ENCODE peak calls at places on chromosomes 7 and 10, in nine cellular contexts. G, E, U, J, F, Q, M, L and Z are unnamed samples.

GRCh38 chr7:20786779-20787651 is at the start of gene SP8:
- DNase-seq in G (no peak), E (no peak), U (no peak), J (peak; percentile 76), F (no peak), Q (no peak), M (no peak), L (no peak), Z (peak; percentile 69)

GRCh38 chr10:31644931-31645633 is 283.5 kb downstream of the ARHGAP12 start:
- DNase-seq in G (no peak), E (no peak), U (no peak), J (no peak), F (no peak), Q (no peak), M (no peak), L (no peak), Z (no peak)

GRCh38 chr10:6542999-6543430 is 37.1 kb downstream of the PRKCQ start:
- DNase-seq in G (peak; percentile 79), E (no peak), U (no peak), J (no peak), F (no peak), Q (no peak), M (no peak), L (no peak), Z (no peak)

GRCh38 chr10:70678757-70679489 is 6.6 kb downstream of the ADAMTS14 start:
- DNase-seq in G (no peak), E (no peak), U (no peak), J (no peak), F (no peak), Q (no peak), M (no peak), L (no peak), Z (no peak)

GRCh38 chr10:91104185-91105041 is 116.0 kb upstream of the PCGF5 start:
- DNase-seq in G (no peak), E (no peak), U (no peak), J (no peak), F (no peak), Q (no peak), M (no peak), L (no peak), Z (no peak)

GRCh38 chr10:2733278-2733963 is 333.9 kb upstream of the PFKP start:
- DNase-seq in G (no peak), E (no peak), U (no peak), J (no peak), F (no peak), Q (no peak), M (no peak), L (no peak), Z (no peak)

GRCh38 chr10:13658864-13659685 is 72.3 kb downstream of the PRPF18 start:
- DNase-seq in G (no peak), E (peak; percentile 70), U (no peak), J (peak; percentile 87), F (peak; percentile 80), Q (no peak), M (peak; percentile 68), L (no peak), Z (no peak)

GRCh38 chr7:41599760-41600159 is 103.1 kb downstream of the INHBA start:
- DNase-seq in G (no peak), E (no peak), U (no peak), J (no peak), F (no peak), Q (no peak), M (no peak), L (no peak), Z (peak; percentile 16)

GRCh38 chr10:48455392-48456151 is 149.1 kb downstream of the MAPK8 start:
- DNase-seq in G (no peak), E (no peak), U (peak; percentile 21), J (no peak), F (peak; percentile 55), Q (no peak), M (peak; percentile 36), L (no peak), Z (no peak)

GRCh38 chr7:101153969-101154692 is at the start of gene AP1S1:
- DNase-seq in G (peak; percentile 90), E (peak; percentile 96), U (peak; percentile 95), J (peak; percentile 98), F (peak; percentile 97), Q (peak; percentile 82), M (peak; percentile 96), L (peak; percentile 92), Z (peak; percentile 94)

GRCh38 chr7:37105119-37105518 is 343.5 kb downstream of the ELMO1 start:
- DNase-seq in G (no peak), E (no peak), U (no peak), J (no peak), F (no peak), Q (no peak), M (no peak), L (no peak), Z (no peak)

GRCh38 chr10:122142652-122143237 is 128.4 kb upstream of the BTBD16 start:
- DNase-seq in G (no peak), E (peak; percentile 75), U (peak; percentile 43), J (no peak), F (no peak), Q (no peak), M (no peak), L (no peak), Z (peak; percentile 77)

GRCh38 chr10:87875929-87876571 is 12.6 kb downstream of the PTEN start:
- DNase-seq in G (no peak), E (no peak), U (no peak), J (no peak), F (no peak), Q (no peak), M (no peak), L (no peak), Z (no peak)
- H3K4me1 ChIP-seq in G (peaks cover 15% of the 10 kb centered on the region), E (peaks cover 61% of the 10 kb centered on the region), U (peaks cover 80% of the 10 kb centered on the region), J (peaks cover 77% of the 10 kb centered on the region), F (peaks cover 87% of the 10 kb centered on the region), Q (peaks cover 80% of the 10 kb centered on the region), M (no peaks in the 10 kb centered on the region), L (peaks cover 3% of the 10 kb centered on the region), Z (peaks cover 2% of the 10 kb centered on the region)

GRCh38 chr7:128863433-128863989 is 855 bp downstream of the ATP6V1F start:
- DNase-seq in G (peak; percentile 27), E (peak; percentile 65), U (peak; percentile 42), J (no peak), F (no peak), Q (no peak), M (no peak), L (peak; percentile 66), Z (peak; percentile 74)
- H3K4me3 ChIP-seq in G (peak overlapping the region; percentile 88), E (peak overlapping the region; percentile 79), U (peak overlapping the region; percentile 79), J (peak overlapping the region; percentile 95), F (peak overlapping the region; percentile 72), Q (peak overlapping the region; percentile 79), M (peak overlapping the region; percentile 71), L (peak overlapping the region; percentile 71), Z (peak overlapping the region; percentile 68)

DNA sequence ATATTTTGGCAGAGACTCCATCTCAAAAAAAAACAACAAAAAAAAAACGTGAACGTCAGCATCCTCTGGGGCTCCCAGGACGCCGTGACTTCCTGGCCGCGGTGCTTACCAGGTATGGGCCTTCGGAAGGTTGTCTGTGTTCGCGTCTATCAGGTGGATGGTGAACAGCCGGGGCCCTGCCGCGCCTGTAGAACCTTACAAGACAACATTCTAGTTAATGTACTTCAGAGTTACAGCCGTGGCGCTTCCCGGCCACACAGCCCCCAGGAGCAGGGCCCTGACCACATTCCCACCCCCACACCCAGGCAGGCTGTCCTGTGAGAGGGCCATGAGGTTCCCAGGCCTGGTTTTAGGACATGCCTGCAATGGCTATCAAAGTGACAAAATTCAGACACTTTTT is 111.0 kb downstream of the SMURF1 start:
- DNase-seq in G (no peak), E (no peak), U (no peak), J (no peak), F (no peak), Q (no peak), M (peak; percentile 41), L (no peak), Z (no peak)
- H3K36me3 ChIP-seq in G (peaks cover 100% of the 10 kb centered on the region), E (peaks cover 97% of the 10 kb centered on the region), U (peaks cover 100% of the 10 kb centered on the region), J (peaks cover 3% of the 10 kb centered on the region), F (peaks cover 99% of the 10 kb centered on the region), Q (peaks cover 75% of the 10 kb centered on the region), M (peaks cover 17% of the 10 kb centered on the region), L (peaks cover 56% of the 10 kb centered on the region), Z (peaks cover 88% of the 10 kb centered on the region)

DNA sequence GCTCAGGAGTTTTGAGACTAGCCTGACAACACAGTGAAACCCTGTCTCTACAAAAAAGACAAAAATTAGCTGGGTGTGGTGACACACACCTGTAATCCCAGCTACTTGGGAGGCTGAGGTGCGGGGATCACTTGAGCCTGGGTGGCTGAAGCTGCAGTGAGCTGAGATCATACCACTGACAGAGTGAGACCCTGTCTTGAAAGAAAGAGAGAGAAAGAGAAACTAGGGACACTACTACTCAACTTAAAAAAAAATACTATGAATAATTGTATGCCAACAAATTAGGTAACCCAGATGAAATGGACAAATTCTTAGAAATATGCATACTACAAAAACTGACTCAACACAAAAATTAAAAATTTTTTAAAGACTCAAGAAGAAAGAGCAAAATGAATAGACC is 28.5 kb downstream of the SMURF1 start:
- DNase-seq in G (no peak), E (no peak), U (no peak), J (no peak), F (no peak), Q (no peak), M (no peak), L (no peak), Z (no peak)
- H3K4me1 ChIP-seq in G (no peaks in the 10 kb centered on the region), E (peaks cover 23% of the 10 kb centered on the region), U (peaks cover 57% of the 10 kb centered on the region), J (peaks cover 55% of the 10 kb centered on the region), F (peaks cover 29% of the 10 kb centered on the region), Q (peaks cover 61% of the 10 kb centered on the region), M (peaks cover 7% of the 10 kb centered on the region), L (peaks cover 42% of the 10 kb centered on the region), Z (peaks cover 5% of the 10 kb centered on the region)

GRCh38 chr7:139118234-139118802 is 8.8 kb upstream of the ZC3HAV1 start:
- DNase-seq in G (no peak), E (no peak), U (no peak), J (no peak), F (no peak), Q (no peak), M (no peak), L (peak; percentile 46), Z (no peak)
- H3K4me3 ChIP-seq in G (peak overlapping the region; percentile 39), E (no peak overlapping the region), U (no peak overlapping the region), J (peak overlapping the region; percentile 17), F (no peak overlapping the region), Q (no peak overlapping the region), M (no peak overlapping the region), L (peak overlapping the region; percentile 30), Z (no peak overlapping the region)

GRCh38 chr10:920450-920849 is 11.1 kb downstream of the LARP4B start:
- DNase-seq in G (no peak), E (no peak), U (no peak), J (no peak), F (no peak), Q (no peak), M (no peak), L (no peak), Z (no peak)
- H3K36me3 ChIP-seq in G (no peaks in the 10 kb centered on the region), E (peaks cover 8% of the 10 kb centered on the region), U (peaks cover 4% of the 10 kb centered on the region), J (no peaks in the 10 kb centered on the region), F (no peaks in the 10 kb centered on the region), Q (no peaks in the 10 kb centered on the region), M (no peaks in the 10 kb centered on the region), L (no peaks in the 10 kb centered on the region), Z (peaks cover 25% of the 10 kb centered on the region)